ENCODE peak calls at places on chromosomes 7 and 10, in five cellular contexts. F is activated CD4-positive, alpha-beta memory T cell treated with anti-CD3 and anti-CD28 coated beads for 36 hours; N is breast epithelium; R is T1000; E is AG20443. B is an unnamed sample.

GRCh38 chr10:8054243-8054497 is 318 bp upstream of the GATA3 start:
- DNase-seq in R (no peak), E (peak; percentile 60), N (peak; percentile 69), F (no peak), B (peak; percentile 58)

GRCh38 chr10:116055252-116055918 is 217.6 kb downstream of the GFRA1 start:
- DNase-seq in N (no peak), R (no peak), E (no peak), F (no peak), B (no peak)

GRCh38 chr10:124168581-124168980 is 75.2 kb upstream of the CHST15 start:
- DNase-seq in R (no peak), N (no peak), E (no peak), F (no peak), B (no peak)

GRCh38 chr10:96228408-96229019 is 42.9 kb downstream of the BLNK start:
- DNase-seq in R (no peak), N (no peak), F (no peak), E (no peak), B (no peak)

GRCh38 chr7:12196386-12196785 is 14.7 kb upstream of the TMEM106B start:
- DNase-seq in R (no peak), E (no peak), N (no peak), F (no peak), B (no peak)

GRCh38 chr10:111600772-111601171 is 523.9 kb downstream of the ADRA2A start:
- DNase-seq in E (no peak), N (no peak), R (no peak), F (no peak), B (no peak)

GRCh38 chr10:11515596-11516418 is 95.6 kb downstream of the USP6NL start:
- DNase-seq in R (no peak), E (peak; percentile 62), N (no peak), F (peak; percentile 63), B (peak; percentile 7)

GRCh38 chr7:124930173-124930623 is 573 bp upstream of the POT1 start:
- DNase-seq in E (no peak), R (no peak), F (no peak), N (no peak), B (no peak)

GRCh38 chr7:75989084-75989725 is 5.2 kb downstream of the TMEM120A start:
- DNase-seq in E (no peak), R (no peak), F (no peak), N (no peak), B (peak; percentile 49)

GRCh38 chr7:1972734-1973133 is 260.0 kb downstream of the MAD1L1 start:
- DNase-seq in E (no peak), F (no peak), N (no peak), R (no peak), B (no peak)

GRCh38 chr7:1665721-1666250 is 4.3 kb upstream of the ELFN1 start:
- DNase-seq in F (peak; percentile 10), E (peak; percentile 80), N (peak; percentile 30), R (peak; percentile 27), B (peak; percentile 65)